ENCODE peak calls at places on chromosomes 1 and 21, in seven cellular contexts. F is AML-193; B is stimulated activated CD4-positive, alpha-beta T cell treated with anti-CD3 and anti-CD28 coated beads, Interleukin-12 subunit alpha, Interleukin-12 subunit beta, amount 100 ng/mL, for 48 hours; Y is Ammon's horn; E is iris pigment epithelial cell; W is activated gamma-delta T cell treated with anti-CD3 and anti-CD28 coated beads, Interleukin-2, amount 50 U/mL, for 16 hours; L is AG09319. C is an unnamed sample.

GRCh38 chr1:44660176-44660575 is 14.1 kb downstream of the TMEM53 start:
- DNase-seq in B (no peak), Y (peak), F (no peak), E (no peak), W (no peak), L (no peak), C (no peak)

GRCh38 chr1:67347688-67348472 is 40.2 kb downstream of the IL12RB2 start:
- DNase-seq in E (peak), L (peak), W (no peak), B (no peak), Y (peak), F (peak), C (no peak)

GRCh38 chr1:224238756-224239155 is 55.7 kb downstream of the DEGS1 start:
- DNase-seq in B (no peak), Y (no peak), E (no peak), L (no peak), F (no peak), W (no peak), C (no peak)

GRCh38 chr1:154881820-154882535 is 11.9 kb upstream of the KCNN3 start:
- DNase-seq in E (no peak), Y (no peak), F (no peak), B (no peak), W (no peak), L (no peak), C (no peak)

GRCh38 chr1:217048104-217048707 is 325.0 kb upstream of the ESRRG start:
- DNase-seq in W (no peak), F (peak), E (peak), L (no peak), B (no peak), Y (no peak), C (no peak)

GRCh38 chr21:45994738-45995685 is 13.4 kb downstream of the COL6A1 start:
- DNase-seq in L (no peak), W (no peak), E (no peak), Y (no peak), B (no peak), F (no peak), C (no peak)

GRCh38 chr21:28627691-28628090 is 365.0 kb downstream of the LTN1 start:
- DNase-seq in B (no peak), E (no peak), L (no peak), Y (no peak), F (no peak), W (no peak), C (no peak)

GRCh38 chr1:151399890-151400235 is 490 bp downstream of the PSMB4 start:
- DNase-seq in Y (no peak), L (no peak), W (no peak), F (no peak), B (peak), E (peak), C (no peak)

GRCh38 chr1:36089393-36090121 is 865 bp downstream of the ADPRS start:
- DNase-seq in Y (no peak), B (no peak), L (no peak), W (no peak), E (peak), F (peak), C (no peak)

GRCh38 chr1:115712911-115713609 is 55.5 kb downstream of the CASQ2 start:
- DNase-seq in Y (no peak), B (no peak), F (no peak), W (no peak), E (no peak), L (no peak), C (no peak)

GRCh38 chr1:84301759-84302380 is 362 bp downstream of the SAMD13 start:
- DNase-seq in L (no peak), W (no peak), B (no peak), Y (peak), F (peak), E (no peak), C (no peak)